ENCODE peak calls at places on chromosomes 12 and 14, in six cellular contexts. Q is activated naive CD4-positive, alpha-beta T cell; R is T-helper 2 cell; V is EH; D is iPS-NIHi11; I is GM23338. A is an unnamed sample.

GRCh38 chr14:100654025-100654813 is 67.0 kb upstream of the BEGAIN start:
- DNase-seq in Q (no peak), R (no peak), V (no peak), D (no peak), I (no peak), A (no peak)

GRCh38 chr12:9349888-9350885 is 142.0 kb upstream of the PZP start:
- DNase-seq in Q (no peak), R (no peak), V (peak; percentile 16), D (no peak), I (no peak), A (no peak)

GRCh38 chr12:119990382-119990874 is 1.4 kb downstream of the BICDL1 start:
- DNase-seq in Q (no peak), R (no peak), V (no peak), D (no peak), I (peak; percentile 19), A (no peak)

GRCh38 chr12:91222746-91223145 is 40.1 kb upstream of the DCN start:
- DNase-seq in Q (no peak), R (no peak), V (peak; percentile 74), D (no peak), I (no peak), A (no peak)

GRCh38 chr14:34926552-34926951 is 51.4 kb upstream of the BAZ1A start:
- DNase-seq in Q (no peak), R (no peak), V (peak; percentile 55), D (no peak), I (no peak), A (no peak)

GRCh38 chr12:63915105-63915830 is 70.8 kb downstream of the SRGAP1 start:
- DNase-seq in Q (no peak), R (no peak), V (peak; percentile 72), D (no peak), I (no peak), A (no peak)

GRCh38 chr12:130582286-130582685 is 133.8 kb downstream of the RIMBP2 start:
- DNase-seq in Q (no peak), R (no peak), V (no peak), D (no peak), I (no peak), A (no peak)

GRCh38 chr14:85172889-85173458 is 357.0 kb upstream of the FLRT2 start:
- DNase-seq in Q (no peak), R (no peak), V (no peak), D (no peak), I (no peak), A (no peak)

GRCh38 chr12:79441534-79441933 is 249.2 kb downstream of the PAWR start:
- DNase-seq in Q (no peak), R (no peak), V (no peak), D (no peak), I (peak; percentile 31), A (no peak)

GRCh38 chr12:90909069-90909676 is 45.8 kb downstream of the CCER1 start:
- DNase-seq in Q (no peak), R (no peak), V (peak; percentile 69), D (peak; percentile 52), I (peak; percentile 77), A (no peak)

GRCh38 chr12:73599268-73599667 is 938.4 kb upstream of the ATXN7L3B start:
- DNase-seq in Q (no peak), R (no peak), V (no peak), D (no peak), I (no peak), A (no peak)

GRCh38 chr14:102668291-102668873 is 75.9 kb downstream of the RCOR1 start:
- DNase-seq in Q (no peak), R (no peak), V (no peak), D (no peak), I (no peak), A (no peak)

GRCh38 chr12:41034686-41035085 is 153.4 kb upstream of the PDZRN4 start:
- DNase-seq in Q (no peak), R (no peak), V (no peak), D (no peak), I (no peak), A (no peak)

GRCh38 chr12:13576935-13577334 is 380.4 kb downstream of the EMP1 start:
- DNase-seq in Q (no peak), R (no peak), V (no peak), D (no peak), I (no peak), A (no peak)

GRCh38 chr12:103469716-103470115 is 26.1 kb downstream of the C12orf42 start:
- DNase-seq in Q (no peak), R (no peak), V (no peak), D (no peak), I (no peak), A (no peak)

GRCh38 chr14:27917896-27918295 is 848.7 kb upstream of the FOXG1 start:
- DNase-seq in Q (no peak), R (no peak), V (no peak), D (no peak), I (peak; percentile 28), A (no peak)

GRCh38 chr12:124869011-124869665 is 5.5 kb upstream of the SCARB1 start:
- DNase-seq in Q (no peak), R (no peak), V (peak; percentile 29), D (peak; percentile 52), I (peak; percentile 55), A (no peak)

GRCh38 chr14:55800443-55800842 is 220.4 kb downstream of the KTN1 start:
- DNase-seq in Q (no peak), R (no peak), V (no peak), D (no peak), I (peak; percentile 14), A (no peak)

GRCh38 chr12:127121494-127122070 is 1145.4 kb upstream of the TMEM132C start:
- DNase-seq in Q (no peak), R (no peak), V (peak; percentile 4), D (no peak), I (no peak), A (no peak)

GRCh38 chr12:25794580-25794979 is 163.9 kb upstream of the RASSF8 start:
- DNase-seq in Q (no peak), R (no peak), V (peak; percentile 21), D (no peak), I (no peak), A (no peak)

GRCh38 chr12:54701940-54702592 is 53.9 kb upstream of the DCD start:
- DNase-seq in Q (no peak), R (peak; percentile 27), V (peak; percentile 50), D (peak; percentile 58), I (peak; percentile 75), A (no peak)

GRCh38 chr14:66610154-66610563 is 102.2 kb downstream of the GPHN start:
- DNase-seq in Q (no peak), R (no peak), V (peak; percentile 16), D (peak; percentile 27), I (peak; percentile 79), A (no peak)

GRCh38 chr14:53167602-53168328 is 14.6 kb upstream of the DDHD1 start:
- DNase-seq in Q (no peak), R (no peak), V (peak; percentile 62), D (no peak), I (no peak), A (no peak)

GRCh38 chr14:96067985-96068930 is 29.1 kb downstream of the C14orf132 start:
- DNase-seq in Q (no peak), R (no peak), V (no peak), D (no peak), I (no peak), A (no peak)

GRCh38 chr12:92326877-92327276 is 181.2 kb upstream of the BTG1 start:
- DNase-seq in Q (no peak), R (no peak), V (no peak), D (no peak), I (no peak), A (no peak)

GRCh38 chr12:54723653-54724256 is 75.6 kb upstream of the DCD start:
- DNase-seq in Q (no peak), R (peak; percentile 13), V (peak; percentile 30), D (peak; percentile 21), I (peak; percentile 75), A (no peak)

GRCh38 chr14:49892301-49892635 is 614 bp upstream of the ARF6 start:
- DNase-seq in Q (no peak), R (peak; percentile 54), V (peak; percentile 83), D (peak; percentile 61), I (peak; percentile 60), A (no peak)

GRCh38 chr12:2924019-2924418 is 33.3 kb downstream of the TULP3 start:
- DNase-seq in Q (no peak), R (no peak), V (peak; percentile 41), D (no peak), I (no peak), A (no peak)

GRCh38 chr12:57549909-57550627 is at the start of gene KIF5A:
- DNase-seq in Q (no peak), R (peak; percentile 36), V (peak; percentile 39), D (peak; percentile 90), I (peak; percentile 90), A (peak; percentile 79)

GRCh38 chr12:12791756-12792346 is 6.4 kb downstream of the APOLD1 start:
- DNase-seq in Q (no peak), R (no peak), V (peak; percentile 43), D (no peak), I (peak; percentile 57), A (no peak)

A was measured in activated naive CD8-positive, alpha-beta T cell treated with anti-CD3 and anti-CD28 coated beads for 36 hours.